ENCODE peak calls at places on chromosomes 4 and X, in six cellular contexts. S, L, F, W, M and H are unnamed samples.

GRCh38 chr4:36624030-36624429 is 342.6 kb downstream of the DTHD1 start:
- DNase-seq in S (no peak), L (no peak), F (no peak), W (no peak), M (no peak), H (no peak)

GRCh38 chr4:124862261-124862660 is 149.7 kb upstream of the ANKRD50 start:
- DNase-seq in S (no peak), L (peak; percentile 49), F (no peak), W (no peak), M (no peak), H (no peak)

GRCh38 chr4:189081831-189082230 is 858.8 kb upstream of the FRG1 start:
- DNase-seq in S (no peak), L (no peak), F (no peak), W (no peak), M (no peak), H (no peak)

GRCh38 chrX:22313757-22314156 is 41.0 kb downstream of the CBLL2 start:
- DNase-seq in S (no peak), L (no peak), F (no peak), W (no peak), M (peak; percentile 34), H (no peak)

GRCh38 chr4:151362404-151363164 is 37.2 kb upstream of the SH3D19 start:
- DNase-seq in S (peak; percentile 86), L (peak; percentile 87), F (peak; percentile 81), W (peak; percentile 87), M (peak; percentile 88), H (peak; percentile 62)

GRCh38 chr4:152115121-152115520 is 354.3 kb upstream of the GATB start:
- DNase-seq in S (no peak), L (no peak), F (no peak), W (no peak), M (peak; percentile 26), H (no peak)

GRCh38 chr4:64713256-64713840 is 304.1 kb upstream of the TECRL start:
- DNase-seq in S (peak; percentile 0), L (peak; percentile 31), F (no peak), W (peak; percentile 33), M (peak; percentile 38), H (no peak)

GRCh38 chr4:3683077-3683743 is 83.0 kb upstream of the ADRA2C start:
- DNase-seq in S (no peak), L (no peak), F (no peak), W (no peak), M (no peak), H (no peak)

GRCh38 chr4:27692868-27693634 is 832.4 kb downstream of the STIM2 start:
- DNase-seq in S (no peak), L (no peak), F (no peak), W (no peak), M (no peak), H (no peak)

GRCh38 chrX:9352243-9352642 is 112.6 kb upstream of the TBL1X start:
- DNase-seq in S (no peak), L (no peak), F (no peak), W (no peak), M (no peak), H (no peak)

GRCh38 chrX:68398286-68398685 is 35.0 kb downstream of the OPHN1 start:
- DNase-seq in S (no peak), L (no peak), F (no peak), W (no peak), M (no peak), H (no peak)